ENCODE peak calls at places on chromosomes 7 and 10, in nine cellular contexts. L is body of pancreas, W is neural crest cell, Y is neural progenitor cell, H is heart left ventricle, Z is AG04450, O is endodermal cell, B is A549, C is type B pancreatic cell. F is an unnamed sample.

GRCh38 chr7:135143874-135144668 is 3.8 kb upstream of the TMEM140 start:
- DNase-seq in L (no peak), W (no peak), Y (no peak), H (no peak), Z (no peak), O (no peak), B (no peak), C (no peak), F (no peak)

GRCh38 chr10:123637326-123637880 is 28.8 kb upstream of the GPR26 start:
- DNase-seq in L (no peak), W (no peak), Y (no peak), H (no peak), Z (no peak), O (peak), B (no peak), C (no peak), F (no peak)

GRCh38 chr7:116872026-116872425 is 9.6 kb downstream of the CAPZA2 start:
- DNase-seq in L (no peak), W (no peak), Y (no peak), H (no peak), Z (no peak), O (no peak), B (no peak), C (no peak), F (no peak)

GRCh38 chr7:108253275-108254044 is 123.3 kb upstream of the LAMB4 start:
- DNase-seq in L (no peak), W (no peak), Y (no peak), H (no peak), Z (no peak), O (no peak), B (no peak), C (no peak), F (peak)

GRCh38 chr10:88474884-88475844 is 108.0 kb downstream of the RNLS start:
- DNase-seq in L (no peak), W (no peak), Y (no peak), H (no peak), Z (no peak), O (no peak), B (no peak), C (no peak), F (no peak)

GRCh38 chr7:23022258-23022745 is 8.4 kb upstream of the HYCC1 start:
- DNase-seq in L (no peak), W (no peak), Y (no peak), H (no peak), Z (peak), O (no peak), B (no peak), C (no peak), F (peak)

GRCh38 chr10:8037199-8037801 is 17.2 kb upstream of the GATA3 start:
- DNase-seq in L (no peak), W (no peak), Y (peak), H (no peak), Z (no peak), O (peak), B (no peak), C (no peak), F (no peak)

GRCh38 chr7:63925626-63926460 is 72.8 kb upstream of the ZNF722 start:
- DNase-seq in L (peak), W (no peak), Y (no peak), H (peak), Z (no peak), O (no peak), B (no peak), C (no peak), F (peak)

GRCh38 chr10:71094712-71095390 is 117.5 kb upstream of the UNC5B start:
- DNase-seq in L (no peak), W (no peak), Y (no peak), H (no peak), Z (no peak), O (no peak), B (no peak), C (no peak), F (no peak)

GRCh38 chr10:103776878-103777591 is 78.3 kb downstream of the SH3PXD2A start:
- DNase-seq in L (no peak), W (no peak), Y (no peak), H (peak), Z (no peak), O (no peak), B (no peak), C (no peak), F (no peak)

GRCh38 chr10:88992945-88993537 is 2.4 kb downstream of the FAS start:
- DNase-seq in L (no peak), W (no peak), Y (no peak), H (no peak), Z (no peak), O (no peak), B (no peak), C (no peak), F (no peak)

GRCh38 chr10:131271195-131271880 is 40.2 kb downstream of the TCERG1L start:
- DNase-seq in L (no peak), W (no peak), Y (no peak), H (no peak), Z (no peak), O (peak), B (no peak), C (no peak), F (no peak)

GRCh38 chr7:5792792-5793191 is 11.3 kb upstream of the RNF216 start:
- DNase-seq in L (no peak), W (no peak), Y (no peak), H (no peak), Z (no peak), O (no peak), B (no peak), C (no peak), F (no peak)

GRCh38 chr10:72334832-72335393 is 19.8 kb downstream of the DNAJB12 start:
- DNase-seq in L (peak), W (no peak), Y (no peak), H (peak), Z (no peak), O (peak), B (no peak), C (no peak), F (peak)

GRCh38 chr7:131071786-131072504 is 255.7 kb upstream of the MKLN1 start:
- DNase-seq in L (peak), W (no peak), Y (no peak), H (peak), Z (no peak), O (no peak), B (no peak), C (no peak), F (peak)

GRCh38 chr10:86349474-86349873 is 17.1 kb downstream of the GRID1 start:
- DNase-seq in L (no peak), W (peak), Y (peak), H (no peak), Z (no peak), O (peak), B (peak), C (no peak), F (no peak)

GRCh38 chr7:44084695-44085094 is 2.4 kb upstream of the POLM start:
- DNase-seq in L (no peak), W (no peak), Y (no peak), H (no peak), Z (no peak), O (no peak), B (no peak), C (no peak), F (no peak)

GRCh38 chr7:44086627-44087026 is 4.3 kb upstream of the POLM start:
- DNase-seq in L (no peak), W (no peak), Y (no peak), H (no peak), Z (no peak), O (no peak), B (no peak), C (no peak), F (no peak)

GRCh38 chr7:44087914-44088838 is 5.8 kb upstream of the POLM start:
- DNase-seq in L (no peak), W (no peak), Y (no peak), H (peak), Z (no peak), O (no peak), B (no peak), C (no peak), F (no peak)

GRCh38 chr7:44083796-44084195 is 1.5 kb upstream of the POLM start:
- DNase-seq in L (no peak), W (no peak), Y (no peak), H (no peak), Z (no peak), O (no peak), B (no peak), C (no peak), F (no peak)

GRCh38 chr7:44085549-44085948 is 3.2 kb upstream of the POLM start:
- DNase-seq in L (no peak), W (no peak), Y (no peak), H (no peak), Z (no peak), O (peak), B (no peak), C (no peak), F (no peak)
- TF ChIP-seq CTCF in L (no peak), W (peak), Y (peak), H (no peak), Z (no peak), O (peak), B (no peak), C (no peak), F (peak)

GRCh38 chr10:68982389-68982788 is 6.2 kb upstream of the KIFBP start:
- DNase-seq in L (no peak), W (no peak), Y (no peak), H (no peak), Z (no peak), O (no peak), B (no peak), C (no peak), F (no peak)

DNA sequence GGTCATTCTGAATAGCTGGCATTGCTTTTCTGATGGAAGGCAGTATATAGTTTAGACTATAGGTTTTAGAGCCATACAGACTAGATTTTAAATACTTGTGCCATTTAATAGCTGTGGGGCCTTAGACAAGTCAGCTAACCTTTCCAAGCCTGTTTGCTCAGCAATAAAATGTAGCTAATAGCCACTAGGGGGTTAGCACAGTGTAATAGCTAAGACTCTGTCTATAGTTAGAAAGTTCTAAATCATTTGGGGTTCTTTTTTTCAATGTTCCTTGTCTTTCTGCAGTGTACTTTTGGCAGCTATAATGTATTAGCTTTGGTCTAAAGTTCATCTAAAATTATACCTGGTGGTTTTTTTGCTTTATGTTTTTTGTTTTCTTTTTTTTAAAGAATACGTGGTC is 7.5 kb upstream of the KIFBP start:
- DNase-seq in L (no peak), W (no peak), Y (no peak), H (no peak), Z (no peak), O (no peak), B (peak), C (no peak), F (no peak)
- TF ChIP-seq CTCF in L (no peak), W (peak), Y (peak), H (no peak), Z (peak), O (peak), B (peak), C (peak), F (no peak)

DNA sequence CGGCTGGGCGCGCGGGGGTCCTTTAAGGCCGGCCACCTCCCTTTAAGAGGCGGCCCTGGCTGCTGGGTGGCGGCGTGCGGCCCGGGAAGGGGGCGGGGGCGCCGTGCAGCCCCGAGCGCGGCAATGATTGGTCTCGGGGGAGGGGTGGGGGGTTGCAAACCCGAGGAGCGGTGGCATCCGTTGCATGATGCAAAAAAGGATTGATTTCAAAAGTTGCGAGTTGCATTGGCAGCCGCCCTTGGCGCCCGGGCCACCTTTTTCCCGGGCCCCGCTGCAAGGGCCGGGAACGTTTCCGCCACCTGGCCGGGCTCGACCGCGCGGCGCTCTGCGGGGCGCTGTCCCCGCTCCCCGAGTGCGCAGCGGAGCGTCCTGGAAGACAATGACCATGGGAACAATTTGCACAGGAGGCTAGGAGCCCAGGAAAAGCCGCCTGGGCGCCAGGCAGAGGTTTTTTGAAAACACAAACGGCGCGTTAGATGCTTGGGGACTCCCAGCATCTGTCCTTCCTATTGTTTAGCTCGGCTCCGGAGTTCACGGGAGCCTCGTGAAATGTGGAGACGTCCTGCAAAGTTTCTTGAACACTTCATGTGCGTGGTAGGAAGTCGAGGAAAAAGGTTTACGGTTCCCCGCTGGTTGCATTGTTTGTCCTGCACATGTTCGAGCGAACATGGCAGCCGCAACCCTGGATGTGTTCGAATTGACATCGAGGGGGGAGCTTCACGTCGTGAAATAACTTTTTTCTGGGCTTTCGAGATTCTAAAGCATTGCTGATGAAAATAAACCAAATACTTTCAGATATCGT is at the start of gene SEPHS1:
- DNase-seq in L (peak), W (peak), Y (peak), H (peak), Z (no peak), O (peak), B (peak), C (peak), F (peak)
- TF ChIP-seq CTCF in L (no peak), W (no peak), Y (no peak), H (peak), Z (no peak), O (no peak), B (peak), C (no peak), F (no peak)

GRCh38 chr7:112214887-112215286 is 8.4 kb downstream of the ZNF277 start:
- DNase-seq in L (no peak), W (no peak), Y (no peak), H (no peak), Z (no peak), O (no peak), B (no peak), C (no peak), F (no peak)
- TF ChIP-seq CTCF in L (no peak), W (no peak), Y (no peak), H (no peak), Z (no peak), O (no peak), B (no peak), C (no peak), F (no peak)

GRCh38 chr10:125002044-125002422 is 60.1 kb downstream of the ZRANB1 start:
- DNase-seq in L (peak), W (no peak), Y (no peak), H (no peak), Z (no peak), O (no peak), B (no peak), C (no peak), F (no peak)

GRCh38 chr10:124998624-124999291 is 56.8 kb downstream of the ZRANB1 start:
- DNase-seq in L (peak), W (no peak), Y (no peak), H (no peak), Z (no peak), O (peak), B (no peak), C (peak), F (no peak)

GRCh38 chr10:125001313-125002043 is 59.6 kb downstream of the ZRANB1 start:
- DNase-seq in L (peak), W (peak), Y (no peak), H (peak), Z (no peak), O (peak), B (no peak), C (peak), F (no peak)

GRCh38 chr10:124999433-125000365 is 57.8 kb downstream of the ZRANB1 start:
- DNase-seq in L (peak), W (no peak), Y (no peak), H (peak), Z (peak), O (peak), B (no peak), C (peak), F (no peak)

DNA sequence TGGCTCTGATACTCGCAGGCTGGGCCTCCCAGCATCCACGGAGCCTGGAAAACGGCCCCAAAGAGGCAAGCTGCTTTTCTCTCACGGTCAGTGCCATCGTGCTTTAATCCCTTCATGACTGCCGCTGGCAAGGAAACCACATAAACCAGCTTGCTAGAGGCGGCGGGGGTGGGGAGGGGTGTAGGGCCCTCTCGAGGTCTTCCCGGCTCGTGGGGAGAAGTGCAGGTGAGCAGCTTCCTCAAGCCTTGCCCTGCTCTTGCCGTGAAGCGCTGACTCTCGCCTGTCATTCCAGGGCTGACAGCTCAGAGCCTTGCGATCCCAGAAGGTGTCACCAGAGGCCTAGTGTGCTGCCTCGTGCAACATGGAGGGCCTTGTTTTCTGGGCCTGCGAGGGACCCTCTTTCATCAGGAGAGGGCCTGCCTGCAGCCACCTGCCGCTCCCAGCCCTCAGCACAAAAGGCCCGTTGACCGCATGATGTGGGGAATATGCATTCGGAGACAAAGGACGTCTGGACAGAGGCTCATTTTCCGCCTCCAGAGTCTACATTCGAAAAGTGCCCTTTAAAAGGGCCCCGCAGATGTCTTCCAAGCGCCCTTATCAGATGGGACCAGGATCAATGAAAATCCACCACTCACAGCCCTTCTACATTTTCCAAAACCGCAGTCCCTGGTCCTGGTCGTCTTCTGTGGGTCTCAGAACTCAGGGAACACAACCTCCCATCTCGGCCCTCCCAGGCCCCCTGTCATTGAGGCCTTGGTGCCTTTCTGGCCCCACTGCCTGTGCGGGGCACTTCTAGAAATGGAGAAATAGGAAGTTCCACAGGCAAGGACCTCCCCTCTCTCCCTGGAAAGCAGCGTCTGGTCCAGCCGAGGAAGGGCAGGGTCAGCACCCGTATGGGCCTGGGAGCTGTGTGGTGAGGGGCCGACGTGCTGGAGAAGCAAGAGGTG is 58.7 kb downstream of the ZRANB1 start:
- DNase-seq in L (peak), W (peak), Y (peak), H (peak), Z (no peak), O (peak), B (no peak), C (peak), F (no peak)
- TF ChIP-seq CTCF in L (no peak), W (no peak), Y (peak), H (peak), Z (peak), O (peak), B (no peak), C (peak), F (no peak)

GRCh38 chr7:845731-846130 is 13.5 kb downstream of the SUN1 start:
- DNase-seq in L (no peak), W (no peak), Y (no peak), H (no peak), Z (no peak), O (no peak), B (no peak), C (no peak), F (no peak)

GRCh38 chr7:844514-844913 is 12.2 kb downstream of the SUN1 start:
- DNase-seq in L (no peak), W (no peak), Y (no peak), H (no peak), Z (no peak), O (no peak), B (no peak), C (no peak), F (no peak)

GRCh38 chr7:843230-843629 is 11.0 kb downstream of the SUN1 start:
- DNase-seq in L (no peak), W (no peak), Y (no peak), H (no peak), Z (no peak), O (no peak), B (no peak), C (no peak), F (no peak)

GRCh38 chr7:844043-844442 is 11.8 kb downstream of the SUN1 start:
- DNase-seq in L (no peak), W (no peak), Y (no peak), H (no peak), Z (no peak), O (no peak), B (no peak), C (no peak), F (no peak)

DNA sequence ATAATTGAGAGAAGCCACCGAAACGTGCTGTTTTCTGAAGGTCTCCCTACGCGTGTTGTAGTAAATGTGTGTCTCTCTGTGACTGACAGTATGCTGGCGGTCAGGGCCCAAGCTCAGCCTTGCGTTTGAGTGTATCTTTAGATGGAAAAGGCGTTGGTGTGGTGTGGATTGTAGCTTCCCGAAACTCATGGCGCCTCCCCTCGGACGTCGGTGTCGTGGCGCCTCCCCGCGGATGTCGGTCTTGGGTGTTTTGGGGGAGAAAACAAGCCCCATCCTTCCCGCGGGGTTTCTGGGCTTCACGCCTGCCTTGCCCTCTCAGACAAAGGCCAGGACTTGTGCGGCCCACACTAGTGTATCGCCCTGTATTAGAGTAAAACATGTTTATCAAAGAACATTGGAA is 12.8 kb downstream of the SUN1 start:
- DNase-seq in L (no peak), W (no peak), Y (no peak), H (no peak), Z (no peak), O (no peak), B (no peak), C (no peak), F (no peak)
- TF ChIP-seq CTCF in L (no peak), W (no peak), Y (no peak), H (no peak), Z (no peak), O (no peak), B (no peak), C (no peak), F (no peak)

GRCh38 chr7:106119719-106120118 is 7.6 kb upstream of the SYPL1 start:
- DNase-seq in L (no peak), W (no peak), Y (no peak), H (no peak), Z (no peak), O (peak), B (no peak), C (no peak), F (no peak)
- TF ChIP-seq CTCF in L (no peak), W (no peak), Y (no peak), H (no peak), Z (no peak), O (no peak), B (no peak), C (no peak), F (no peak)

DNA sequence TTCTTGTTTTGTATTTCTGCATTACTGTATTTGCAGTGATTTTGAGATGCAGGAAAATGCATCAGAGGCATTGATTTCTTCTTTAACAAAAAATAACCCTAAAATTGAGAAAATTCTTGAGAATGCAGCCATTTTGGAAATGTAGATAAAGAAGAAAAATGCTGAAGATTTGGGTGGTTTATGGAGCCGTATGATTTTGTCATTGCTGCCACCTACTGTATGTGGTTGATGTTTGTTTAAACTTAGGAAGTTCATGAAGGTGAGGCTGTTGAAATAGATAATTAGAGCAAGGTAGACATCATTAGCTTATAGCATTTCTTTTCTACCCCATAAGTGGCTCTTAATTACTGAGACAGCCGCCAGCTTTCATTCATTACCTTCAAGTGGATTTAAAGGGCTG is 92.1 kb upstream of the SAMD8 start:
- DNase-seq in L (no peak), W (no peak), Y (no peak), H (no peak), Z (no peak), O (no peak), B (no peak), C (no peak), F (no peak)
- TF ChIP-seq CTCF in L (peak), W (peak), Y (peak), H (peak), Z (peak), O (peak), B (peak), C (peak), F (peak)

F was measured in Calu3.